ENCODE peak calls at places on chromosomes 12 and 14, in six cellular contexts. V is fibroblast of villous mesenchyme, Z is cardiac muscle cell, T is ovary, M is A549, B is NCI-H510A. P is an unnamed sample.
A peak's percentile ranks its signal among the peaks of the same experiment; 100 is the strongest.

GRCh38 chr14:53792909-53793308 is 163.7 kb downstream of the BMP4 start:
- DNase-seq in B (no peak), V (no peak), Z (no peak), M (no peak), T (no peak), P (no peak)

GRCh38 chr12:125211464-125211863 is 146.2 kb downstream of the AACS start:
- DNase-seq in V (no peak), T (no peak), Z (no peak), M (no peak), B (no peak), P (no peak)

GRCh38 chr12:111596985-111597730 is 2.0 kb downstream of the ATXN2 start:
- DNase-seq in Z (peak; percentile 77), V (peak; percentile 65), T (peak; percentile 37), M (peak; percentile 52), B (peak; percentile 41), P (peak; percentile 12)

GRCh38 chr14:97021001-97021400 is 223.8 kb downstream of the VRK1 start:
- DNase-seq in T (no peak), B (no peak), V (no peak), Z (no peak), M (no peak), P (peak; percentile 74)

GRCh38 chr14:89137514-89138163 is 279.4 kb downstream of the FOXN3 start:
- DNase-seq in Z (no peak), M (peak; percentile 43), T (no peak), B (no peak), V (peak; percentile 83), P (no peak)

GRCh38 chr12:114682920-114683708 is 861 bp downstream of the TBX3 start:
- DNase-seq in Z (peak; percentile 73), V (peak; percentile 31), B (peak; percentile 48), M (peak; percentile 49), T (peak; percentile 57), P (no peak)

GRCh38 chr14:104650057-104650980 is 39.1 kb upstream of the INF2 start:
- DNase-seq in V (peak; percentile 41), T (peak; percentile 82), B (no peak), M (peak; percentile 82), Z (peak; percentile 77), P (peak; percentile 51)

GRCh38 chr14:21059842-21060589 is 2.4 kb downstream of the RNASE8 start:
- DNase-seq in M (no peak), T (no peak), Z (no peak), B (no peak), V (no peak), P (no peak)

GRCh38 chr14:55901281-55901680 is 216.9 kb upstream of the PELI2 start:
- DNase-seq in V (no peak), B (no peak), Z (no peak), T (no peak), M (no peak), P (no peak)

GRCh38 chr14:99035712-99036593 is 236.0 kb downstream of the BCL11B start:
- DNase-seq in T (peak; percentile 67), M (peak; percentile 89), B (no peak), V (peak; percentile 55), Z (peak; percentile 73), P (no peak)

GRCh38 chr14:100415226-100415625 is 92.1 kb downstream of the SLC25A47 start:
- DNase-seq in Z (no peak), T (no peak), V (no peak), M (no peak), B (no peak), P (no peak)

GRCh38 chr14:76917158-76917596 is 91.0 kb downstream of the LRRC74A start:
- DNase-seq in M (peak; percentile 89), T (peak; percentile 62), Z (peak; percentile 71), V (peak; percentile 83), B (peak; percentile 58), P (no peak)

GRCh38 chr12:67068204-67068731 is 200.9 kb upstream of the CAND1 start:
- DNase-seq in M (no peak), B (no peak), T (peak; percentile 24), V (no peak), Z (peak; percentile 45), P (no peak)

GRCh38 chr12:40794087-40794486 is 101.8 kb downstream of the CNTN1 start:
- DNase-seq in V (no peak), M (no peak), Z (no peak), T (no peak), B (no peak), P (no peak)

GRCh38 chr12:77746108-77746507 is 84.6 kb upstream of the NAV3 start:
- DNase-seq in V (peak; percentile 80), M (no peak), Z (no peak), B (peak; percentile 80), T (no peak), P (no peak)

GRCh38 chr14:96925422-96925821 is 128.2 kb downstream of the VRK1 start:
- DNase-seq in B (no peak), T (no peak), V (no peak), M (no peak), Z (no peak), P (no peak)

GRCh38 chr12:100348657-100349454 is 8.0 kb upstream of the SLC17A8 start:
- DNase-seq in B (no peak), Z (no peak), M (peak; percentile 34), V (peak; percentile 29), T (no peak), P (no peak)

GRCh38 chr12:14950421-14950820 is 11.0 kb downstream of the ARHGDIB start:
- DNase-seq in T (no peak), Z (no peak), M (no peak), B (no peak), V (no peak), P (no peak)

GRCh38 chr14:77904218-77904617 is 104.3 kb downstream of the ADCK1 start:
- DNase-seq in V (no peak), M (no peak), Z (no peak), B (no peak), T (no peak), P (no peak)

GRCh38 chr14:80770114-80770917 is 171.2 kb downstream of the CEP128 start:
- DNase-seq in M (no peak), T (no peak), V (peak; percentile 16), B (no peak), Z (no peak), P (no peak)

P was measured in CMK.